ENCODE peak calls at places on chromosomes 16 and 17, in seven cellular contexts. T, X, L, Z, R, Q and U are unnamed samples.
A peak's percentile ranks its signal among the peaks of the same experiment; 100 is the strongest.

GRCh38 chr17:1590031-1590746 is 27.6 kb upstream of the PITPNA start:
- DNase-seq in L (peak; percentile 74), Q (peak; percentile 53), T (no peak), Z (peak; percentile 83), X (no peak), R (peak; percentile 78), U (no peak)

GRCh38 chr17:58837699-58838098 is 82.0 kb downstream of the PPM1E start:
- DNase-seq in Q (no peak), L (no peak), X (no peak), T (no peak), R (no peak), Z (no peak), U (no peak)

GRCh38 chr17:53749178-53749577 is 73.5 kb upstream of the KIF2B start:
- DNase-seq in T (peak; percentile 77), R (peak; percentile 69), Q (no peak), Z (peak; percentile 40), X (no peak), L (no peak), U (no peak)

GRCh38 chr16:30350134-30350871 is 4.8 kb downstream of the CD2BP2 start:
- DNase-seq in R (no peak), L (no peak), Z (no peak), X (no peak), T (peak; percentile 49), Q (no peak), U (no peak)

GRCh38 chr17:80825471-80826345 is 165.9 kb upstream of the CHMP6 start:
- DNase-seq in T (no peak), Z (no peak), L (no peak), Q (no peak), R (no peak), X (no peak), U (no peak)

GRCh38 chr17:40696651-40697072 is 6.9 kb downstream of the KRT24 start:
- DNase-seq in Z (no peak), R (peak; percentile 6), X (no peak), L (no peak), T (no peak), Q (no peak), U (no peak)

GRCh38 chr17:17888821-17889220 is 52.0 kb upstream of the SREBF1 start:
- DNase-seq in T (no peak), R (no peak), Q (no peak), L (no peak), Z (no peak), X (no peak), U (no peak)

GRCh38 chr17:70344356-70345060 is 175.2 kb downstream of the KCNJ2 start:
- DNase-seq in X (no peak), L (no peak), R (peak; percentile 59), Q (no peak), T (peak; percentile 72), Z (peak; percentile 26), U (no peak)

GRCh38 chr17:67212231-67212630 is 32.8 kb downstream of the HELZ start:
- DNase-seq in X (no peak), Z (peak; percentile 19), Q (no peak), R (peak; percentile 42), L (no peak), T (no peak), U (no peak)

GRCh38 chr16:24858219-24859041 is 12.7 kb downstream of the SLC5A11 start:
- DNase-seq in Z (peak; percentile 75), L (peak; percentile 25), Q (no peak), R (peak; percentile 59), X (peak; percentile 15), T (peak; percentile 48), U (peak; percentile 41)

GRCh38 chr17:50918933-50919296 is 52.8 kb upstream of the TOB1 start:
- DNase-seq in Z (no peak), T (no peak), L (peak; percentile 20), X (no peak), Q (no peak), R (no peak), U (peak; percentile 36)

GRCh38 chr16:29995330-29995910 is at the start of gene HIRIP3:
- DNase-seq in T (peak; percentile 92), X (peak; percentile 80), L (peak; percentile 90), Q (peak; percentile 29), Z (peak; percentile 83), R (peak; percentile 80), U (peak; percentile 89)

GRCh38 chr16:74868035-74868434 is 93.4 kb upstream of the FA2H start:
- DNase-seq in L (no peak), Z (no peak), X (no peak), T (no peak), Q (no peak), R (no peak), U (no peak)

GRCh38 chr17:51118330-51119195 is 2.1 kb downstream of the SPAG9 start:
- DNase-seq in X (no peak), Q (no peak), T (no peak), R (no peak), L (no peak), Z (no peak), U (peak; percentile 11)

GRCh38 chr16:85639529-85640253 is 26.6 kb downstream of the GSE1 start:
- DNase-seq in T (no peak), X (no peak), Q (no peak), L (peak; percentile 75), Z (no peak), R (no peak), U (no peak)

GRCh38 chr17:59762022-59762825 is 54.8 kb downstream of the VMP1 start:
- DNase-seq in X (no peak), Q (no peak), R (peak; percentile 84), T (no peak), Z (peak; percentile 76), L (no peak), U (no peak)

GRCh38 chr16:2762711-2763110 is 10.3 kb downstream of the SRRM2 start:
- DNase-seq in T (no peak), X (no peak), R (no peak), L (no peak), Z (no peak), Q (no peak), U (peak; percentile 1)

DNA sequence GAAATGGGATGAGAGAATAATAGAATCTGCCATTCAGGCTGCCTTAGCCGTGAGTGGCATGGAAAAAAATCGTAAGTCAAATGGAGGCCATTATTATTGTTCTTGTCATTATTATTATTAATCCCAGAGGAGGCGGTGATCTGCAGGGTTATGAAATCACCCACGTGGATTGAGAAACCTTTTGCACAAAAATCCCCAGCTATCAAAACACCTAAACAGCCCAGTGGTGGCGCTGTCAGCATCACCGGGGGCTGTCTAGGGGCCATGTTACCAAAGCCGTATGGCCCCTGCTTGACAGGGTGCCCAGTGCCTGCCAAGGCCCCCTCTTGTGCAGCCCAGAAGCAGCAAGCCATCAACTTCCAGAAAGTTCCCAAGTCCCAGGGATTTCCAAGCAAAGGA is 25.2 kb downstream of the CNGB1 start:
- DNase-seq in L (no peak), X (no peak), R (no peak), Z (peak; percentile 32), Q (no peak), T (no peak), U (no peak)
- H3K4me3 ChIP-seq in L (no peak overlapping the region), X (no peak overlapping the region), R (no peak overlapping the region), Z (no peak overlapping the region), Q (no peak overlapping the region), T (no peak overlapping the region), U (no peak overlapping the region)

GRCh38 chr17:22270381-22270780 is 578.1 kb downstream of the KCNJ18 start:
- DNase-seq in Z (no peak), Q (no peak), L (no peak), R (no peak), T (no peak), X (no peak), U (no peak)

GRCh38 chr17:22267019-22267418 is 574.7 kb downstream of the KCNJ18 start:
- DNase-seq in X (no peak), R (no peak), L (no peak), Q (no peak), T (no peak), Z (no peak), U (no peak)

GRCh38 chr17:22266231-22266630 is 573.9 kb downstream of the KCNJ18 start:
- DNase-seq in Z (no peak), X (no peak), L (no peak), R (no peak), Q (no peak), T (no peak), U (no peak)

GRCh38 chr17:22268912-22269220 is 576.5 kb downstream of the KCNJ18 start:
- DNase-seq in X (no peak), R (no peak), T (no peak), Q (no peak), Z (no peak), L (no peak), U (no peak)

GRCh38 chr17:22268214-22268911 is 576.0 kb downstream of the KCNJ18 start:
- DNase-seq in Q (no peak), Z (no peak), X (no peak), L (no peak), R (no peak), T (no peak), U (no peak)
- H3K9me3 ChIP-seq in Q (peaks cover 74% of the 10 kb centered on the region), Z (no peaks in the 10 kb centered on the region), X (no peaks in the 10 kb centered on the region), L (no peaks in the 10 kb centered on the region), R (no peaks in the 10 kb centered on the region), T (no peaks in the 10 kb centered on the region), U (no peaks in the 10 kb centered on the region)

GRCh38 chr17:78484300-78485159 is 92.7 kb downstream of the DNAH17 start:
- DNase-seq in R (no peak), Z (peak; percentile 53), L (no peak), Q (no peak), T (no peak), X (peak; percentile 43), U (peak; percentile 64)

GRCh38 chr17:78486228-78486802 is 90.9 kb downstream of the DNAH17 start:
- DNase-seq in L (no peak), Q (no peak), Z (no peak), R (no peak), X (no peak), T (no peak), U (no peak)

GRCh38 chr17:78488156-78488555 is 89.0 kb downstream of the DNAH17 start:
- DNase-seq in X (no peak), T (no peak), L (no peak), Q (no peak), R (no peak), Z (no peak), U (no peak)

GRCh38 chr17:78486946-78487680 is 90.1 kb downstream of the DNAH17 start:
- DNase-seq in X (no peak), T (no peak), Q (no peak), L (no peak), Z (no peak), R (no peak), U (no peak)

DNA sequence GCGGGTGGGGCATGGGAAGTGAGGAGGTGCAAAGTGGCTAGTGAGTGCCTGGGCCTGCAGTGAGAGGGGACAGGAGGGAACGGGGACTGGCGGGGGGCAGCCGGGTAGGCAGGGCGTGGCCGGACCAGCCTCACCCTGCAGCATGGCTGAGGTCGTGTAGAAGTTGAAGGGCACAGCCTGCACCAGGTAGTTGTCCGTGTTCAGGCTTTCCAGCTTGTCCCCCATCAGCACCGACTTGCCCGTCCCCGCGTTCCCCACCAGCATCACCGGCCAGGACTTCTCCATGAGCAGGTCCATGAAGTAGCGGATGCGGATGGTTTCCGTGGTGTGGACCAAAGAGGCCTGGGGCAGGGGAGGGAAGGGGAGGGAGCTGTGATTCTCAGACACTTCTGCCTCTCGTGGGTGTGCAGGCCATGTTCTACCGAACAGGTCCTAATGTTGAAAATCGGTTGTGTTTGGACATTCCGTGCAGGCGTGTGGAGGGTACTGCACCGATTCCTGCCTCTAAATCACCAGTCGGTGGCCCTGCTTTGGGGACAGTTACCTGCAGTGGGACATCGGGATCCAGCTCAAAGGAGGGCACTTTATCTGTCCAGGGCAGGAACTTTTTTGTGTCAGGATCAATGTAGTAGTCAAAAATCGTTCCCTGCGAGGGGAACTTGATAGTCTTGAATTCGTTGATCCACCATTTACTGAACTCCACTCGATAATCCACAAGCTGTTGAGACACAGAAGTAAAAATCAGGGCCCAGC is 91.6 kb downstream of the DNAH17 start:
- DNase-seq in L (no peak), R (no peak), Q (no peak), X (no peak), Z (no peak), T (no peak), U (no peak)
- H3K4me3 ChIP-seq in L (no peak overlapping the region), R (no peak overlapping the region), Q (no peak overlapping the region), X (no peak overlapping the region), Z (no peak overlapping the region), T (no peak overlapping the region), U (no peak overlapping the region)

GRCh38 chr17:22510504-22510903 is 818.2 kb downstream of the KCNJ18 start:
- DNase-seq in T (no peak), Z (no peak), X (no peak), Q (no peak), L (no peak), R (no peak), U (no peak)
- H3K9me3 ChIP-seq in T (no peaks in the 10 kb centered on the region), Z (no peaks in the 10 kb centered on the region), X (no peaks in the 10 kb centered on the region), Q (peaks cover 55% of the 10 kb centered on the region), L (no peaks in the 10 kb centered on the region), R (no peaks in the 10 kb centered on the region), U (no peaks in the 10 kb centered on the region)